ENCODE peak calls at places on chromosomes 12 and 14, in eight cellular contexts. C is mesenchymal stem cell, T is fibroblast of lung, W is IMR-90, D is DND-41, B is hepatocyte, L is H1, I is GM12878. R is an unnamed sample.
A peak's percentile ranks its signal among the peaks of the same experiment; 100 is the strongest.

GRCh38 chr14:85402546-85403162 is 127.3 kb upstream of the FLRT2 start:
- DNase-seq in C (no peak), T (no peak), W (no peak), D (no peak), B (no peak), L (no peak), I (no peak), R (no peak)

GRCh38 chr14:78847801-78848200 is 677.6 kb downstream of the NRXN3 start:
- DNase-seq in C (no peak), T (no peak), W (no peak), D (no peak), B (no peak), L (no peak), I (no peak), R (no peak)

GRCh38 chr12:100266163-100266801 is 597 bp downstream of the DEPDC4 start:
- DNase-seq in C (no peak), T (no peak), W (no peak), D (no peak), B (no peak), L (no peak), I (no peak), R (no peak)

GRCh38 chr14:100875126-100875525 is 28.4 kb downstream of the RTL1 start:
- DNase-seq in C (no peak), T (no peak), W (no peak), D (no peak), B (no peak), L (no peak), I (no peak), R (no peak)

GRCh38 chr12:6074979-6075585 is 49.4 kb downstream of the VWF start:
- DNase-seq in C (no peak), T (no peak), W (no peak), D (no peak), B (no peak), L (no peak), I (no peak), R (no peak)

GRCh38 chr14:100825691-100826331 is at the start of gene MEG3:
- DNase-seq in C (no peak), T (peak; percentile 89), W (peak; percentile 82), D (no peak), B (no peak), L (no peak), I (no peak), R (no peak)

GRCh38 chr14:90381999-90382451 is 14.8 kb upstream of the CALM1 start:
- DNase-seq in C (no peak), T (no peak), W (no peak), D (no peak), B (peak; percentile 85), L (no peak), I (no peak), R (peak; percentile 57)

GRCh38 chr12:22525426-22525825 is 18.9 kb downstream of the C2CD5 start:
- DNase-seq in C (no peak), T (peak; percentile 58), W (peak; percentile 50), D (no peak), B (no peak), L (no peak), I (no peak), R (no peak)

GRCh38 chr14:71166434-71166833 is 259.2 kb downstream of the PCNX1 start:
- DNase-seq in C (no peak), T (peak; percentile 70), W (peak; percentile 85), D (no peak), B (peak; percentile 65), L (no peak), I (no peak), R (peak; percentile 72)

GRCh38 chr12:34344851-34345522 is 322.7 kb downstream of the ALG10 start:
- DNase-seq in C (no peak), T (no peak), W (no peak), D (no peak), B (no peak), L (no peak), I (no peak), R (no peak)

GRCh38 chr12:28973491-28973890 is 175.6 kb upstream of the FAR2 start:
- DNase-seq in C (no peak), T (no peak), W (peak; percentile 34), D (no peak), B (no peak), L (no peak), I (no peak), R (no peak)

GRCh38 chr12:108691995-108692808 is 39.1 kb downstream of the CORO1C start:
- DNase-seq in C (peak; percentile 81), T (no peak), W (peak; percentile 34), D (peak; percentile 69), B (peak; percentile 19), L (no peak), I (no peak), R (no peak)

GRCh38 chr14:96098309-96098998 is 59.3 kb downstream of the C14orf132 start:
- DNase-seq in C (peak; percentile 76), T (peak; percentile 79), W (peak; percentile 71), D (no peak), B (peak; percentile 80), L (peak; percentile 58), I (peak; percentile 7), R (peak; percentile 93)

GRCh38 chr12:80165741-80166140 is 66.4 kb downstream of the OTOGL start:
- DNase-seq in C (no peak), T (no peak), W (no peak), D (no peak), B (no peak), L (no peak), I (no peak), R (no peak)

GRCh38 chr12:84813780-84814663 is 98.6 kb downstream of the SLC6A15 start:
- DNase-seq in C (no peak), T (no peak), W (no peak), D (no peak), B (no peak), L (no peak), I (no peak), R (no peak)

GRCh38 chr14:30709201-30709600 is 87.1 kb downstream of the SCFD1 start:
- DNase-seq in C (no peak), T (no peak), W (no peak), D (no peak), B (no peak), L (no peak), I (no peak), R (no peak)

GRCh38 chr12:75998292-75999063 is 33.1 kb downstream of the PHLDA1 start:
- DNase-seq in C (no peak), T (no peak), W (no peak), D (no peak), B (no peak), L (no peak), I (no peak), R (no peak)

GRCh38 chr12:76007640-76008039 is 23.9 kb downstream of the PHLDA1 start:
- DNase-seq in C (no peak), T (no peak), W (no peak), D (no peak), B (no peak), L (no peak), I (no peak), R (no peak)

GRCh38 chr12:76002598-76003262 is 28.8 kb downstream of the PHLDA1 start:
- DNase-seq in C (no peak), T (no peak), W (no peak), D (no peak), B (no peak), L (no peak), I (no peak), R (no peak)

GRCh38 chr12:76006028-76006916 is 25.3 kb downstream of the PHLDA1 start:
- DNase-seq in C (no peak), T (no peak), W (no peak), D (no peak), B (no peak), L (no peak), I (no peak), R (no peak)

GRCh38 chr12:76003263-76003640 is 28.3 kb downstream of the PHLDA1 start:
- DNase-seq in C (no peak), T (no peak), W (no peak), D (no peak), B (no peak), L (no peak), I (no peak), R (no peak)
- H2AFZ ChIP-seq in C (no peak overlapping the region), T (no peak overlapping the region), W (no peak overlapping the region), D (no peak overlapping the region), B (no peak overlapping the region), L (no peak overlapping the region), I (no peak overlapping the region), R (no peak overlapping the region)

DNA sequence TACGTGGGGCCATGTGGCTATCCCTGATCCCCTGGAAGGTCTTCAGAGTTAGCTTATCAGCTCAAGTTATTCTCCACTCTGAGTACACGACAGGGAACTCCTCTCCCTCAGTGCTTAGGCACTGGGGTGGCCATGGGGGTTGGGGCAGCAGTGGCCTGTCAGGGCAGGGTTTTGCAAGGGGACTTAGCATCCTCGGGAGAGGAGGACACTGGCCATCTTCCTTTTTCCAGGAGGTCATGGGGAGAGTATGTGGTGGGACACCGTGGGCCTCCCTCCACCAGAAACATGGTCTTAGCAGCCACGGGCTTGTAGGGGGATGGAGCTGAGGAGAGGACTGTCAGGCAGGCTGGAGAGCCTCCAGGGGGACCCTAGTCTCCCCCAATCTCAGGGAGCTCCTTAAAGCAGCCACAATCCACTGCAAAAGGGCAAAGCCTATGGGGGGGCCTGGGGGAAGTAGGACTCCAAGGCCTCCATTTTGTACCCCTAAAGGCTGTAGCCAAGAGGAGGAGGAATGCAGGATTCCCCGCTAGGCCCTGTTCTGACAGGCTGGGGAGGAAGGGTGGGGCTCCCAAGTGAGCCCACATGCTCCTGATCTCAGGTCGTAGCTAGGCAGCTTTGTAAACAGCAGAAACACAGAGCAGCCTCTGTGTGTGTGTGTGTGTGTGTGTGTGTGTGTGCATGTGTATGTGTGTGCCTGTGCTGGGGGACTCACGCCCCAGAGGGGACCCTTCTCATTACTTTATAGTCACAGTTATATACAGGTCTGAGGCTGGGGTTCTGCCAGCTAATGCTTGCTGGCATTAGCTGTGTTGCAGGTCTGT is 36.6 kb downstream of the KRT80 start:
- DNase-seq in C (peak; percentile 77), T (peak; percentile 59), W (no peak), D (no peak), B (peak; percentile 82), L (no peak), I (no peak), R (no peak)
- H3K4me3 ChIP-seq in C (no peak overlapping the region), T (no peak overlapping the region), W (no peak overlapping the region), D (no peak overlapping the region), B (no peak overlapping the region), L (no peak overlapping the region), I (no peak overlapping the region), R (no peak overlapping the region)

GRCh38 chr12:103884316-103884715 is 43.3 kb upstream of the NT5DC3 start:
- DNase-seq in C (peak; percentile 45), T (peak; percentile 73), W (peak; percentile 76), D (no peak), B (peak; percentile 40), L (no peak), I (no peak), R (peak; percentile 74)
- H3K4me2 ChIP-seq in C (no peak overlapping the region), T (no peak overlapping the region), W (peak overlapping the region; percentile 56), D (no peak overlapping the region), B (no peak overlapping the region), L (no peak overlapping the region), I (no peak overlapping the region), R (no peak overlapping the region)

GRCh38 chr12:18275974-18276373 is 14.7 kb downstream of the PIK3C2G start:
- DNase-seq in C (no peak), T (no peak), W (peak; percentile 22), D (no peak), B (no peak), L (no peak), I (no peak), R (no peak)
- H2AFZ ChIP-seq in C (no peak overlapping the region), T (no peak overlapping the region), W (no peak overlapping the region), D (no peak overlapping the region), B (no peak overlapping the region), L (no peak overlapping the region), I (no peak overlapping the region), R (no peak overlapping the region)

GRCh38 chr12:70245458-70245857 is 2.2 kb downstream of the CNOT2 start:
- DNase-seq in C (no peak), T (no peak), W (no peak), D (no peak), B (no peak), L (no peak), I (no peak), R (no peak)
- H3K4me3 ChIP-seq in C (no peak overlapping the region), T (peak overlapping the region; percentile 90), W (no peak overlapping the region), D (no peak overlapping the region), B (peak overlapping the region; percentile 90), L (no peak overlapping the region), I (peak overlapping the region; percentile 26), R (peak overlapping the region; percentile 94)

R was measured in Karpas-422.